ENCODE peak calls at places on chromosome 6, in four cellular contexts. One of them, this sample, is unnamed.

GRCh38 chr6:41934278-41935189 is 7.1 kb downstream of the CCND3 start:
- DNase-seq in OCI-LY7: no peak
- DNase-seq in cardiac muscle cell: no peak
- DNase-seq in lower lobe of right lung: no peak
- DNase-seq in this sample: no peak

GRCh38 chr6:135880066-135880972 is 28.8 kb downstream of the PDE7B start:
- DNase-seq in OCI-LY7: peak; percentile 6
- DNase-seq in cardiac muscle cell: peak; percentile 76
- DNase-seq in lower lobe of right lung: no peak
- DNase-seq in this sample: no peak

GRCh38 chr6:90303037-90303436 is 6.4 kb upstream of the BACH2 start:
- DNase-seq in OCI-LY7: no peak
- DNase-seq in cardiac muscle cell: no peak
- DNase-seq in lower lobe of right lung: no peak
- DNase-seq in this sample: no peak

GRCh38 chr6:79257381-79258205 is 23.1 kb upstream of the HMGN3 start:
- DNase-seq in cardiac muscle cell: peak; percentile 63
- DNase-seq in OCI-LY7: no peak
- DNase-seq in lower lobe of right lung: no peak
- DNase-seq in this sample: no peak

GRCh38 chr6:161204866-161205557 is 68.8 kb downstream of the AGPAT4 start:
- DNase-seq in lower lobe of right lung: no peak
- DNase-seq in OCI-LY7: no peak
- DNase-seq in cardiac muscle cell: no peak
- DNase-seq in this sample: no peak

GRCh38 chr6:138036955-138037592 is 70.1 kb downstream of the PERP start:
- DNase-seq in OCI-LY7: no peak
- DNase-seq in lower lobe of right lung: no peak
- DNase-seq in cardiac muscle cell: no peak
- DNase-seq in this sample: no peak

GRCh38 chr6:18216411-18216810 is 47.9 kb downstream of the DEK start:
- DNase-seq in OCI-LY7: no peak
- DNase-seq in cardiac muscle cell: peak; percentile 26
- DNase-seq in lower lobe of right lung: no peak
- DNase-seq in this sample: no peak

GRCh38 chr6:157251565-157252247 is 71.6 kb downstream of the TMEM242 start:
- DNase-seq in OCI-LY7: no peak
- DNase-seq in cardiac muscle cell: no peak
- DNase-seq in lower lobe of right lung: no peak
- DNase-seq in this sample: no peak

GRCh38 chr6:24238700-24239099 is 112.7 kb downstream of the NRSN1 start:
- DNase-seq in OCI-LY7: no peak
- DNase-seq in lower lobe of right lung: no peak
- DNase-seq in cardiac muscle cell: no peak
- DNase-seq in this sample: no peak

GRCh38 chr6:129120856-129121255 is 237.9 kb downstream of the LAMA2 start:
- DNase-seq in OCI-LY7: no peak
- DNase-seq in lower lobe of right lung: no peak
- DNase-seq in cardiac muscle cell: no peak
- DNase-seq in this sample: no peak

GRCh38 chr6:104986625-104987024 is 29.7 kb downstream of the LIN28B start:
- DNase-seq in OCI-LY7: no peak
- DNase-seq in cardiac muscle cell: no peak
- DNase-seq in lower lobe of right lung: no peak
- DNase-seq in this sample: no peak

GRCh38 chr6:104983296-104983695 is 26.4 kb downstream of the LIN28B start:
- DNase-seq in OCI-LY7: no peak
- DNase-seq in lower lobe of right lung: no peak
- DNase-seq in cardiac muscle cell: no peak
- DNase-seq in this sample: no peak

GRCh38 chr6:104987218-104987617 is 30.3 kb downstream of the LIN28B start:
- DNase-seq in OCI-LY7: no peak
- DNase-seq in lower lobe of right lung: no peak
- DNase-seq in cardiac muscle cell: no peak
- DNase-seq in this sample: no peak

GRCh38 chr6:104983776-104984175 is 26.9 kb downstream of the LIN28B start:
- DNase-seq in lower lobe of right lung: no peak
- DNase-seq in cardiac muscle cell: no peak
- DNase-seq in OCI-LY7: no peak
- DNase-seq in this sample: no peak

DNA sequence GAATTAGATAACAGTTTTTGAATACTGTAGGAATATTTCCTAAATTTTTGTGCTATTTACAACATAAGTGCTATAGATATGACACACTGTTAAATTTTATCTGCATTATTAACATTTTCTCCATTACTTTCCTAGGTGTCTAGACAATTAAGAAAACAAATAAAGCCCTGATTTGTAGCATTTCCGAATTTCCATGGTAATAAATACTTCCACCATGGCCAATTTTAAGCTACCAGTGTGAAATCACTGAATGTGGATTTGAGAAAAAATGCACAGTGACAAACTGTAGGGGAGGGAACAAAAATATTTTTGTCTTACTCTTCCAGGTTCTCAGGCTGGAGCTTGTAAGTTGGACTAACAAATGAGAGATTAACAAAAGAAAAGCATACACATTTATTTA is 27.9 kb downstream of the LIN28B start:
- DNase-seq in OCI-LY7: no peak
- DNase-seq in cardiac muscle cell: no peak
- DNase-seq in lower lobe of right lung: no peak
- DNase-seq in this sample: no peak
- H3K9me3 ChIP-seq in OCI-LY7: no peaks in the 10 kb centered on the region
- H3K9me3 ChIP-seq in cardiac muscle cell: no peaks in the 10 kb centered on the region
- H3K9me3 ChIP-seq in lower lobe of right lung: no peaks in the 10 kb centered on the region
- H3K9me3 ChIP-seq in this sample: no peaks in the 10 kb centered on the region

DNA sequence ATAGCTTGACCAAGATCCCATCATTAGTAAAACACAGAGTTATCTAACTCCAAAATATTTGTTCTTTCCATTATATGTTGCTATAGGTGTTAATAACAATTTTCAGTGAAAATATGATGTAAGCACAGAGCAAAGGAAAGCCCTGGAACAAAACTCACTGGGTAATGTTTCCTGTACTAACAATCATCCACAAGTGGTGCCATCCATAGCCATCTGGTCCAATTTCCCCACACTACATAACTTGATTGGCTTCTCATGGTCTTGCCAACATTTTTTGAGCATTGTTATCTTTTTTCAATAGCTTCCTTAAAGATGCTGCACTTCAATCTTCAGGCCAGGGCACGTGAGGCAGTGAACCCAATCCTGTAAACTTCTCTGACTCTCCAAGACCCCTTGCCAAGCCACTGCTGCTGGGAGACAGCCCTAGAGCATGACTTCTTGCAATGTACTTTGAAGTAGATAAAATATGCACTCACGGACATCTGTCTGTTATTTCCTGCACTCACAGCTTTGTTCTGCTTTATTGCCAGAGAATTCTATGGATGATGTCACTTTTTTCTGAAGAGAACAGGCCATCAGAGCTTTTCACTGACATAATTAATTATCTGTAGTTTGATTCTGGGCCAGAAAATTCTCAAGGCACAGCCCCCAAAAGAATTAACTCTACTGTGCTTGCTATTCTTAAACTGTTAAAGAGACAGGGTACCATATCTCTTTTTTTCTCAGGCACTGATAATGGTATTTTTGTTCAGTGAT is 97.5 kb upstream of the TMEM30A start:
- DNase-seq in OCI-LY7: no peak
- DNase-seq in lower lobe of right lung: no peak
- DNase-seq in cardiac muscle cell: peak; percentile 30
- DNase-seq in this sample: no peak
- H3K27ac ChIP-seq in OCI-LY7: no peak overlapping the region
- H3K27ac ChIP-seq in lower lobe of right lung: no peak overlapping the region
- H3K27ac ChIP-seq in cardiac muscle cell: peak overlapping the region; percentile 72
- H3K27ac ChIP-seq in this sample: no peak overlapping the region

DNA sequence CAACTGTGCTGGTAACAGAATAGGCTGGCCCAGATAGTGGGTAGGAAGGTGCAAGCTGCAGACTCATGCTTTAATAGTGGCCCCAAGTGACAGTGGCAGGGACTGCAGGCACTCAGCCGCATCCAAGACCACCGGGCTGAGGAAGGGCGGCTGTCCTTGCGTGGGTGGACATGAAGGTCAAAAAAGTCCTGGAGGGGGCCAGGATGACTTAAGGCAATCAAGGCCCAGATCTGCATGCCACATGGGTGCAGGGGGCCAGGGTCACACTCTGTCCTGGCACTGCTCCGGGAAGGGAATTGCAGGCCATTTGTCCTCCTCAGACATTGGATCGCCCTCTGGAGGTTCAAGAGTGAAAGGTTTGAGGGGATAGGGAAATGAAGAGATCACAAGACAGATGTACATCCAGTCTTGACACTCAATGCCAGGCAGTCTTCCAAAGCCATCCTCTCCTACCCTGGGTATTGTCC is 10.4 kb upstream of the VNN2 start:
- DNase-seq in cardiac muscle cell: peak; percentile 32
- DNase-seq in lower lobe of right lung: peak; percentile 55
- DNase-seq in OCI-LY7: peak; percentile 59
- DNase-seq in this sample: peak; percentile 45
- TF ChIP-seq CTCF in cardiac muscle cell: peak; percentile 42
- TF ChIP-seq CTCF in lower lobe of right lung: peak; percentile 68
- TF ChIP-seq CTCF in OCI-LY7: peak; percentile 88
- TF ChIP-seq CTCF in this sample: peak; percentile 65

GRCh38 chr6:130276507-130276906 is 53.8 kb upstream of the SAMD3 start:
- DNase-seq in lower lobe of right lung: no peak
- DNase-seq in OCI-LY7: no peak
- DNase-seq in cardiac muscle cell: no peak
- DNase-seq in this sample: no peak

GRCh38 chr6:130269969-130270635 is 47.4 kb upstream of the SAMD3 start:
- DNase-seq in cardiac muscle cell: no peak
- DNase-seq in lower lobe of right lung: no peak
- DNase-seq in OCI-LY7: no peak
- DNase-seq in this sample: no peak

GRCh38 chr6:130274007-130274406 is 51.3 kb upstream of the SAMD3 start:
- DNase-seq in lower lobe of right lung: no peak
- DNase-seq in OCI-LY7: no peak
- DNase-seq in cardiac muscle cell: no peak
- DNase-seq in this sample: no peak
- H3K9me3 ChIP-seq in lower lobe of right lung: peaks cover 33% of the 10 kb centered on the region
- H3K9me3 ChIP-seq in OCI-LY7: peaks cover 16% of the 10 kb centered on the region
- H3K9me3 ChIP-seq in cardiac muscle cell: no peaks in the 10 kb centered on the region
- H3K9me3 ChIP-seq in this sample: peaks cover 50% of the 10 kb centered on the region

GRCh38 chr6:14520536-14520935 is 403.0 kb downstream of the CD83 start:
- DNase-seq in OCI-LY7: no peak
- DNase-seq in cardiac muscle cell: no peak
- DNase-seq in lower lobe of right lung: no peak
- DNase-seq in this sample: no peak
- H3K27ac ChIP-seq in OCI-LY7: no peak overlapping the region
- H3K27ac ChIP-seq in cardiac muscle cell: no peak overlapping the region
- H3K27ac ChIP-seq in lower lobe of right lung: no peak overlapping the region
- H3K27ac ChIP-seq in this sample: no peak overlapping the region

DNA sequence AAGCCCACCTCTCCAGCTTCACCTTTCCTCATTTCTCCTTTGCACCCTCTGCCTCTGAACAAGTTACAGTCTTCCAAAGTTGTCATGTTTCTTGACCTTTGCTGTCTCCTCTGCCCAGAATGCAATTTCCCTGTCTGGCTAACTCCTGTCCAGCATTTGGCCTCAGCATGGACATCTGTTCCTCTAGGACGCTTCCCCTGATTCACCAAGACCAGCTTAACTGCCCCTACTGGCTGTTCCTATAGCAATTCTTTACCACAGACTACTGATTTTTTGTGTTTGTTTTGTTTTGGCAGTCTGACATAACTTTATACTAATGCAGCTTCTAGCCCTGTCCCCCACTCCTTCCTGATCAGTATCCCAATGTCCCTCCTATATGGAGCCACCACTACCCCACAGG is 13.4 kb downstream of the GNL1 start:
- DNase-seq in lower lobe of right lung: no peak
- DNase-seq in OCI-LY7: no peak
- DNase-seq in cardiac muscle cell: peak; percentile 13
- DNase-seq in this sample: no peak
- TF ChIP-seq CTCF in lower lobe of right lung: no peak
- TF ChIP-seq CTCF in OCI-LY7: peak; percentile 16
- TF ChIP-seq CTCF in cardiac muscle cell: peak; percentile 5
- TF ChIP-seq CTCF in this sample: no peak

GRCh38 chr6:123529843-123530242 is 106.9 kb downstream of the TRDN start:
- DNase-seq in lower lobe of right lung: no peak
- DNase-seq in OCI-LY7: no peak
- DNase-seq in cardiac muscle cell: no peak
- DNase-seq in this sample: no peak

GRCh38 chr6:123524781-123525180 is 112.0 kb downstream of the TRDN start:
- DNase-seq in lower lobe of right lung: no peak
- DNase-seq in OCI-LY7: no peak
- DNase-seq in cardiac muscle cell: no peak
- DNase-seq in this sample: no peak

GRCh38 chr6:123526128-123526527 is 110.6 kb downstream of the TRDN start:
- DNase-seq in OCI-LY7: no peak
- DNase-seq in cardiac muscle cell: no peak
- DNase-seq in lower lobe of right lung: no peak
- DNase-seq in this sample: no peak

GRCh38 chr6:123527406-123527805 is 109.3 kb downstream of the TRDN start:
- DNase-seq in OCI-LY7: no peak
- DNase-seq in cardiac muscle cell: no peak
- DNase-seq in lower lobe of right lung: no peak
- DNase-seq in this sample: no peak

DNA sequence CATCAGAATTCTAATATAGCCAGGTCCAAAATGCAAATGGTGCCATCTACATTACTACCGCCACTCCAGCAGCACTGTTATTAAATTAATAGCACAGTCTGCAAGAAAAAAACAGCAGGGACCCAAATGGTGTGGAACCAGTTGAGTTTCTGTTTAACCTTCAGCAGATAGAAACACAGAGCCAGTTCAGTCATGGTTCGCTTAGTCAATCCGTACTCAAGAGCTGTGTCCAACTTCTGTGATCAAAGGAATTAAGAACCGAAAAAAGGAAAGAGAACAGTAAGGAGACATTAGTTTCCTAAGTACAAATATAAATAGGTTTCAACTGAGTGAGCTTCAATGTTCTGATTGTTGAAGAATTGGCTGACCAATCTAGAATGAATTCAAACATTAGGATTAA is 107.7 kb downstream of the TRDN start:
- DNase-seq in cardiac muscle cell: no peak
- DNase-seq in lower lobe of right lung: no peak
- DNase-seq in OCI-LY7: no peak
- DNase-seq in this sample: no peak
- H3K9me3 ChIP-seq in cardiac muscle cell: no peaks in the 10 kb centered on the region
- H3K9me3 ChIP-seq in lower lobe of right lung: no peaks in the 10 kb centered on the region
- H3K9me3 ChIP-seq in OCI-LY7: no peaks in the 10 kb centered on the region
- H3K9me3 ChIP-seq in this sample: no peaks in the 10 kb centered on the region

GRCh38 chr6:71248866-71249265 is 39.7 kb upstream of the OGFRL1 start:
- DNase-seq in lower lobe of right lung: no peak
- DNase-seq in cardiac muscle cell: no peak
- DNase-seq in OCI-LY7: peak; percentile 51
- DNase-seq in this sample: no peak
- H3K27ac ChIP-seq in lower lobe of right lung: no peak overlapping the region
- H3K27ac ChIP-seq in cardiac muscle cell: no peak overlapping the region
- H3K27ac ChIP-seq in OCI-LY7: peak overlapping the region; percentile 72
- H3K27ac ChIP-seq in this sample: peak overlapping the region; percentile 81

GRCh38 chr6:133972388-133972787 is 19.4 kb downstream of the TBPL1 start:
- DNase-seq in OCI-LY7: no peak
- DNase-seq in cardiac muscle cell: no peak
- DNase-seq in lower lobe of right lung: no peak
- DNase-seq in this sample: no peak
- TF ChIP-seq CTCF in OCI-LY7: no peak
- TF ChIP-seq CTCF in cardiac muscle cell: no peak
- TF ChIP-seq CTCF in lower lobe of right lung: no peak
- TF ChIP-seq CTCF in this sample: no peak

GRCh38 chr6:160024152-160024551 is 55.3 kb downstream of the IGF2R start:
- DNase-seq in OCI-LY7: no peak
- DNase-seq in cardiac muscle cell: no peak
- DNase-seq in lower lobe of right lung: no peak
- DNase-seq in this sample: no peak
- H3K9me3 ChIP-seq in OCI-LY7: no peaks in the 10 kb centered on the region
- H3K9me3 ChIP-seq in cardiac muscle cell: no peaks in the 10 kb centered on the region
- H3K9me3 ChIP-seq in lower lobe of right lung: no peaks in the 10 kb centered on the region
- H3K9me3 ChIP-seq in this sample: no peaks in the 10 kb centered on the region